ENCODE peak calls at places on chromosome 2, in five cellular contexts. One of them, this sample, is unnamed.

GRCh38 chr2:39730685-39731302 is 48.3 kb downstream of the THUMPD2 start:
- DNase-seq in CD8-positive, alpha-beta memory T cell: no peak
- DNase-seq in ELR: peak
- DNase-seq in iPS-NIHi11: peak
- DNase-seq in posterior cingulate gyrus: no peak
- DNase-seq in this sample: peak

GRCh38 chr2:216829533-216829932 is 30.3 kb downstream of the TNP1 start:
- DNase-seq in CD8-positive, alpha-beta memory T cell: no peak
- DNase-seq in ELR: no peak
- DNase-seq in iPS-NIHi11: peak
- DNase-seq in posterior cingulate gyrus: no peak
- DNase-seq in this sample: peak

GRCh38 chr2:30663806-30664205 is 143.4 kb downstream of the CAPN13 start:
- DNase-seq in CD8-positive, alpha-beta memory T cell: no peak
- DNase-seq in ELR: no peak
- DNase-seq in iPS-NIHi11: no peak
- DNase-seq in posterior cingulate gyrus: no peak
- DNase-seq in this sample: no peak

GRCh38 chr2:27194538-27195354 is 17.1 kb upstream of the ATRAID start:
- DNase-seq in CD8-positive, alpha-beta memory T cell: no peak
- DNase-seq in ELR: no peak
- DNase-seq in iPS-NIHi11: no peak
- DNase-seq in posterior cingulate gyrus: no peak
- DNase-seq in this sample: peak

GRCh38 chr2:241509408-241509784 is 1.0 kb upstream of the STK25 start:
- DNase-seq in CD8-positive, alpha-beta memory T cell: no peak
- DNase-seq in ELR: no peak
- DNase-seq in iPS-NIHi11: no peak
- DNase-seq in posterior cingulate gyrus: no peak
- DNase-seq in this sample: no peak

GRCh38 chr2:229714080-229714735 is at the start of gene DNER:
- DNase-seq in CD8-positive, alpha-beta memory T cell: peak
- DNase-seq in ELR: peak
- DNase-seq in iPS-NIHi11: peak
- DNase-seq in posterior cingulate gyrus: peak
- DNase-seq in this sample: peak

GRCh38 chr2:109029444-109030193 is 40.6 kb upstream of the EDAR start:
- DNase-seq in CD8-positive, alpha-beta memory T cell: no peak
- DNase-seq in ELR: no peak
- DNase-seq in iPS-NIHi11: no peak
- DNase-seq in posterior cingulate gyrus: no peak
- DNase-seq in this sample: no peak

GRCh38 chr2:28395334-28396061 is 2.8 kb downstream of the FOSL2 start:
- DNase-seq in CD8-positive, alpha-beta memory T cell: no peak
- DNase-seq in ELR: peak
- DNase-seq in iPS-NIHi11: no peak
- DNase-seq in posterior cingulate gyrus: no peak
- DNase-seq in this sample: peak

GRCh38 chr2:14634885-14635871 is 2.7 kb downstream of the LRATD1 start:
- DNase-seq in CD8-positive, alpha-beta memory T cell: no peak
- DNase-seq in ELR: peak
- DNase-seq in iPS-NIHi11: peak
- DNase-seq in posterior cingulate gyrus: peak
- DNase-seq in this sample: peak

GRCh38 chr2:59006204-59006603 is 765.1 kb upstream of the FANCL start:
- DNase-seq in CD8-positive, alpha-beta memory T cell: no peak
- DNase-seq in ELR: no peak
- DNase-seq in iPS-NIHi11: no peak
- DNase-seq in posterior cingulate gyrus: no peak
- DNase-seq in this sample: no peak

GRCh38 chr2:119486886-119487285 is 37.4 kb downstream of the SCTR start:
- DNase-seq in CD8-positive, alpha-beta memory T cell: no peak
- DNase-seq in ELR: peak
- DNase-seq in iPS-NIHi11: no peak
- DNase-seq in posterior cingulate gyrus: no peak
- DNase-seq in this sample: peak